ENCODE peak calls at places on chromosomes 4 and X, in ten cellular contexts. F is suprapubic skin, R is left lung, A is breast epithelium, N is endothelial cell of umbilical vein, O is AG10803, J is adipocyte, M is cardiac muscle cell, G is mucosa of descending colon, Z is GM12878. E is an unnamed sample.

GRCh38 chrX:125132274-125132673 is 187.4 kb upstream of the TEX13C start:
- DNase-seq in F (no peak), R (no peak), A (no peak), N (no peak), O (no peak), J (no peak), M (no peak), G (no peak), Z (no peak), E (no peak)

GRCh38 chrX:6849711-6850415 is 297.6 kb upstream of the STS start:
- DNase-seq in F (no peak), R (no peak), A (no peak), N (no peak), O (peak), J (peak), M (no peak), G (no peak), Z (no peak), E (no peak)

GRCh38 chrX:25561190-25561589 is 545.4 kb upstream of the ARX start:
- DNase-seq in F (no peak), R (no peak), A (no peak), N (no peak), O (no peak), J (no peak), M (no peak), G (no peak), Z (no peak), E (no peak)

GRCh38 chrX:11105080-11105479 is 6.1 kb upstream of the HCCS start:
- DNase-seq in F (no peak), R (no peak), A (no peak), N (peak), O (peak), J (no peak), M (peak), G (no peak), Z (no peak), E (no peak)

GRCh38 chr4:152363904-152364303 is 172.0 kb downstream of the FBXW7 start:
- DNase-seq in F (no peak), R (no peak), A (no peak), N (no peak), O (no peak), J (no peak), M (no peak), G (no peak), Z (no peak), E (no peak)

GRCh38 chr4:10117424-10118354 is 1.1 kb upstream of the WDR1 start:
- DNase-seq in F (no peak), R (no peak), A (peak), N (peak), O (peak), J (no peak), M (peak), G (peak), Z (peak), E (no peak)

GRCh38 chr4:85128246-85129204 is 162.0 kb upstream of the WDFY3 start:
- DNase-seq in F (no peak), R (no peak), A (no peak), N (no peak), O (no peak), J (no peak), M (no peak), G (no peak), Z (no peak), E (no peak)

GRCh38 chr4:84985952-84986351 is 19.5 kb upstream of the WDFY3 start:
- DNase-seq in F (no peak), R (no peak), A (no peak), N (no peak), O (peak), J (no peak), M (peak), G (no peak), Z (no peak), E (no peak)

GRCh38 chr4:29571322-29571721 is 1148.8 kb upstream of the PCDH7 start:
- DNase-seq in F (no peak), R (no peak), A (no peak), N (no peak), O (no peak), J (no peak), M (no peak), G (no peak), Z (no peak), E (no peak)

GRCh38 chr4:145736241-145736831 is 56.4 kb downstream of the C4orf51 start:
- DNase-seq in F (no peak), R (peak), A (peak), N (peak), O (peak), J (no peak), M (peak), G (no peak), Z (no peak), E (peak)
- H3K4me3 ChIP-seq in F (no peak), R (no peak), A (no peak), N (no peak), O (no peak), J (no peak), M (no peak), G (no peak), Z (no peak), E (no peak)

DNA sequence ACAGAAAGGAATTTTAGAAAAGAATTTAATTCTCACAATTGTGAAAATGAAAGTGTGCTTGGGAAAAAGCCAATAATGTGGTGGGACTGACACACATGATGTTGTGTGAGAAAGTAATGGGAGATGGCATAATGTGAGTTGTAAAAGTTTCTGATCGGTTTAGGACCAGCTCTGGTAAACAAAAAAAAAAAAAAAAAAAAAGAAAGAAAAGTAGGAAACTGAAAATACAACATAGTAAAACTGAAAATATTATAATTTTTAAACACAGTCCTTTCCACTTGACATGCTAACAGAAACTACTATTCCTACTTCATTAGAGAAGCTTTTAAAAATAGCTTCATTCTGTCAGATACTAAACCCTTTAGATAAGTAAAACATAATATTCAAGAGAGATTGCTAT is 28.2 kb downstream of the RAP1GDS1 start:
- DNase-seq in F (no peak), R (no peak), A (no peak), N (no peak), O (peak), J (peak), M (peak), G (no peak), Z (peak), E (no peak)
- H3K4me3 ChIP-seq in F (no peak), R (no peak), A (no peak), N (no peak), O (no peak), J (no peak), M (no peak), G (no peak), Z (no peak), E (no peak)

DNA sequence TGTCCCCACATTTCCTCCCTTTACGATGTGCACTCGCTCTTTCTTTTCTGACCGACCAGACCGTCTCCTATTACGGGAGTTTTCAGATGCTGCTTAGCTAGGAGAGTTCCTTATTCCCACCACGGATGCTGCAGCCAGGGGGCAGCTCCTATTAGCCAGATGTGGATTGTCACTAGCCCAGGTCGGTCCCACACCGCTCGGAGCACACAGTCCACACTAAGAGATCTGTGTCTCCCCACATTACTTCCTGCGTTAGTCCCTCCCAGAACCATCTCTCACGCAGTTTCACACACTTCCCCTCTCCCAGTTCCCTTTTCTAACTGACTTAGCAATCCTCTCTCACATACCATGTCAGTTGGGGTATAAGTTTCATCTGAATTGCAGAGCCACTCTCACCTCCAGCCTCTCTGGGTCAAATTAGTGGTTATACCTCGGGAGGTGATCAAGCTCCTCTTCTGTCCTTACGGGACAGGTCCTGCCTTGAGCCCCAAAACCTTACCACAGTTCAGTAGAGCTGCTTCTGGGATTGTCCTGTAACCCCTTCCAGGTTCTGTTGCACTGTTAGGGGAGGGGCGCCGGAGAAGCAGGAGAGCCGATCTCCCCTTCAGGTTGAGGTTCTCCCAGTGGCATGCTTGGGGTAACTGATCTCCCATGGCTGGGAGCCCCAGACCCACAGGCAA is 28.2 kb downstream of the SULT1E1 start:
- DNase-seq in F (no peak), R (peak), A (no peak), N (no peak), O (no peak), J (no peak), M (no peak), G (peak), Z (peak), E (peak)
- H3K4me3 ChIP-seq in F (no peak), R (peak), A (no peak), N (no peak), O (no peak), J (no peak), M (no peak), G (no peak), Z (peak), E (peak)

GRCh38 chrX:68832101-68832416 is 3.2 kb downstream of the EFNB1 start:
- DNase-seq in F (peak), R (no peak), A (no peak), N (peak), O (peak), J (peak), M (peak), G (peak), Z (no peak), E (peak)
- H3K4me3 ChIP-seq in F (peak), R (peak), A (peak), N (no peak), O (peak), J (peak), M (peak), G (no peak), Z (no peak), E (peak)

DNA sequence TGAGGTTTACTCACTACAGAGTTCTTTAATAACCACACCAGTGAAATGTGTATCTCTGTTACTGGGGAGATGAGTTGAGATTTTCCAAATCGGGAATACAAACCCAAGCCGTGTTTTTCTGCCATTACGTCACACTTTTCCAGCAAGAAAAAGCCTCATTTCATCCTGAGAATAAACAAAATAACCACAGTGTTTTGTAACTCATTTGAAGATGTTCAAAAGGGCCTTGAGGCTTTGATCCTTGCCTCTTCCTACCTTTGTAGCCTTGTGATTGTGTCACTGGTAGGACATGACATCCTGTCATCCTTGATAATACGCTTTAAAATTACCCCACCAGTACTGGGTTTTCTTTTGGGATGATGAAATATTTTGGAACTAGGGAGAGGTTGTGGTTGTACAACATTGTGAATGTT is 2.9 kb downstream of the USP11 start:
- DNase-seq in F (no peak), R (no peak), A (no peak), N (no peak), O (no peak), J (peak), M (peak), G (no peak), Z (no peak), E (no peak)
- H3K4me3 ChIP-seq in F (no peak), R (no peak), A (no peak), N (no peak), O (no peak), J (no peak), M (no peak), G (no peak), Z (no peak), E (no peak)

E was measured in lower lobe of right lung.